ENCODE peak calls at places on chromosome 19, in eight cellular contexts. One of them, this sample, is unnamed.

GRCh38 chr19:44807162-44807561 is 1.7 kb upstream of the BCAM start:
- DNase-seq in neuronal stem cell: no peak
- DNase-seq in heart right ventricle: no peak
- DNase-seq in tibial nerve: no peak
- DNase-seq in caudate nucleus: no peak
- DNase-seq in CD4-positive, alpha-beta memory T cell: no peak
- DNase-seq in brain microvascular endothelial cell: no peak
- DNase-seq in right cardiac atrium: peak; percentile 28
- DNase-seq in this sample: no peak

GRCh38 chr19:43483281-43483680 is 17.9 kb upstream of the LYPD3 start:
- DNase-seq in neuronal stem cell: no peak
- DNase-seq in heart right ventricle: no peak
- DNase-seq in tibial nerve: no peak
- DNase-seq in caudate nucleus: no peak
- DNase-seq in CD4-positive, alpha-beta memory T cell: no peak
- DNase-seq in brain microvascular endothelial cell: no peak
- DNase-seq in right cardiac atrium: no peak
- DNase-seq in this sample: no peak

GRCh38 chr19:36152061-36152885 is at the start of gene COX7A1:
- DNase-seq in neuronal stem cell: no peak
- DNase-seq in heart right ventricle: peak; percentile 87
- DNase-seq in tibial nerve: peak; percentile 53
- DNase-seq in caudate nucleus: no peak
- DNase-seq in CD4-positive, alpha-beta memory T cell: no peak
- DNase-seq in brain microvascular endothelial cell: peak; percentile 38
- DNase-seq in right cardiac atrium: peak; percentile 92
- DNase-seq in this sample: no peak

GRCh38 chr19:12872255-12872654 is 9.0 kb downstream of the DNASE2 start:
- DNase-seq in neuronal stem cell: no peak
- DNase-seq in heart right ventricle: no peak
- DNase-seq in tibial nerve: no peak
- DNase-seq in caudate nucleus: no peak
- DNase-seq in CD4-positive, alpha-beta memory T cell: no peak
- DNase-seq in brain microvascular endothelial cell: no peak
- DNase-seq in right cardiac atrium: no peak
- DNase-seq in this sample: no peak

GRCh38 chr19:18193388-18194207 is 580 bp downstream of the MPV17L2 start:
- DNase-seq in neuronal stem cell: no peak
- DNase-seq in heart right ventricle: no peak
- DNase-seq in tibial nerve: no peak
- DNase-seq in caudate nucleus: no peak
- DNase-seq in CD4-positive, alpha-beta memory T cell: no peak
- DNase-seq in brain microvascular endothelial cell: no peak
- DNase-seq in right cardiac atrium: no peak
- DNase-seq in this sample: no peak

GRCh38 chr19:14385492-14385891 is 4.2 kb downstream of the ADGRE5 start:
- DNase-seq in neuronal stem cell: no peak
- DNase-seq in heart right ventricle: no peak
- DNase-seq in tibial nerve: no peak
- DNase-seq in caudate nucleus: no peak
- DNase-seq in CD4-positive, alpha-beta memory T cell: peak; percentile 45
- DNase-seq in brain microvascular endothelial cell: no peak
- DNase-seq in right cardiac atrium: no peak
- DNase-seq in this sample: no peak

GRCh38 chr19:21109116-21109515 is 27.1 kb downstream of the ZNF714 start:
- DNase-seq in neuronal stem cell: no peak
- DNase-seq in heart right ventricle: no peak
- DNase-seq in tibial nerve: no peak
- DNase-seq in caudate nucleus: no peak
- DNase-seq in CD4-positive, alpha-beta memory T cell: no peak
- DNase-seq in brain microvascular endothelial cell: peak; percentile 60
- DNase-seq in right cardiac atrium: no peak
- DNase-seq in this sample: no peak

GRCh38 chr19:39167461-39168257 is 29.1 kb upstream of the NCCRP1 start:
- DNase-seq in neuronal stem cell: no peak
- DNase-seq in heart right ventricle: no peak
- DNase-seq in tibial nerve: no peak
- DNase-seq in caudate nucleus: no peak
- DNase-seq in CD4-positive, alpha-beta memory T cell: no peak
- DNase-seq in brain microvascular endothelial cell: no peak
- DNase-seq in right cardiac atrium: peak; percentile 18
- DNase-seq in this sample: no peak

GRCh38 chr19:44845286-44845611 is 848 bp upstream of the NECTIN2 start:
- DNase-seq in neuronal stem cell: no peak
- DNase-seq in heart right ventricle: no peak
- DNase-seq in tibial nerve: no peak
- DNase-seq in caudate nucleus: no peak
- DNase-seq in CD4-positive, alpha-beta memory T cell: no peak
- DNase-seq in brain microvascular endothelial cell: no peak
- DNase-seq in right cardiac atrium: peak; percentile 74
- DNase-seq in this sample: no peak

GRCh38 chr19:17073869-17074627 is 1.2 kb downstream of the HAUS8 start:
- DNase-seq in neuronal stem cell: no peak
- DNase-seq in heart right ventricle: no peak
- DNase-seq in tibial nerve: no peak
- DNase-seq in caudate nucleus: no peak
- DNase-seq in CD4-positive, alpha-beta memory T cell: peak; percentile 22
- DNase-seq in brain microvascular endothelial cell: no peak
- DNase-seq in right cardiac atrium: peak; percentile 56
- DNase-seq in this sample: no peak

GRCh38 chr19:46922465-46922864 is 61.7 kb downstream of the ARHGAP35 start:
- DNase-seq in neuronal stem cell: no peak
- DNase-seq in heart right ventricle: no peak
- DNase-seq in tibial nerve: no peak
- DNase-seq in caudate nucleus: no peak
- DNase-seq in CD4-positive, alpha-beta memory T cell: no peak
- DNase-seq in brain microvascular endothelial cell: no peak
- DNase-seq in right cardiac atrium: no peak
- DNase-seq in this sample: no peak

GRCh38 chr19:7743425-7743841 is 3.9 kb downstream of the CD209 start:
- DNase-seq in neuronal stem cell: no peak
- DNase-seq in heart right ventricle: no peak
- DNase-seq in tibial nerve: no peak
- DNase-seq in caudate nucleus: no peak
- DNase-seq in CD4-positive, alpha-beta memory T cell: no peak
- DNase-seq in brain microvascular endothelial cell: no peak
- DNase-seq in right cardiac atrium: no peak
- DNase-seq in this sample: no peak

GRCh38 chr19:7393934-7394508 is 45.3 kb downstream of the ARHGEF18 start:
- DNase-seq in neuronal stem cell: no peak
- DNase-seq in heart right ventricle: no peak
- DNase-seq in tibial nerve: no peak
- DNase-seq in caudate nucleus: no peak
- DNase-seq in CD4-positive, alpha-beta memory T cell: no peak
- DNase-seq in brain microvascular endothelial cell: no peak
- DNase-seq in right cardiac atrium: no peak
- DNase-seq in this sample: no peak

GRCh38 chr19:29685326-29685725 is 20.1 kb downstream of the PLEKHF1 start:
- DNase-seq in neuronal stem cell: no peak
- DNase-seq in heart right ventricle: no peak
- DNase-seq in tibial nerve: no peak
- DNase-seq in caudate nucleus: no peak
- DNase-seq in CD4-positive, alpha-beta memory T cell: no peak
- DNase-seq in brain microvascular endothelial cell: no peak
- DNase-seq in right cardiac atrium: peak; percentile 40
- DNase-seq in this sample: no peak

GRCh38 chr19:31312004-31312403 is 37.2 kb downstream of the TSHZ3 start:
- DNase-seq in neuronal stem cell: no peak
- DNase-seq in heart right ventricle: peak; percentile 34
- DNase-seq in tibial nerve: no peak
- DNase-seq in caudate nucleus: no peak
- DNase-seq in CD4-positive, alpha-beta memory T cell: no peak
- DNase-seq in brain microvascular endothelial cell: peak; percentile 84
- DNase-seq in right cardiac atrium: no peak
- DNase-seq in this sample: no peak

GRCh38 chr19:1104452-1105216 is 840 bp downstream of the GPX4 start:
- DNase-seq in neuronal stem cell: peak; percentile 84
- DNase-seq in heart right ventricle: peak; percentile 78
- DNase-seq in tibial nerve: peak; percentile 67
- DNase-seq in caudate nucleus: peak; percentile 71
- DNase-seq in CD4-positive, alpha-beta memory T cell: peak; percentile 68
- DNase-seq in brain microvascular endothelial cell: no peak
- DNase-seq in right cardiac atrium: peak; percentile 92
- DNase-seq in this sample: peak; percentile 79

GRCh38 chr19:55048446-55048845 is 10.4 kb upstream of the GP6 start:
- DNase-seq in neuronal stem cell: no peak
- DNase-seq in heart right ventricle: no peak
- DNase-seq in tibial nerve: no peak
- DNase-seq in caudate nucleus: no peak
- DNase-seq in CD4-positive, alpha-beta memory T cell: no peak
- DNase-seq in brain microvascular endothelial cell: no peak
- DNase-seq in right cardiac atrium: no peak
- DNase-seq in this sample: no peak

GRCh38 chr19:18832331-18833140 is 777 bp downstream of the UPF1 start:
- DNase-seq in neuronal stem cell: peak; percentile 30
- DNase-seq in heart right ventricle: no peak
- DNase-seq in tibial nerve: no peak
- DNase-seq in caudate nucleus: no peak
- DNase-seq in CD4-positive, alpha-beta memory T cell: no peak
- DNase-seq in brain microvascular endothelial cell: peak; percentile 18
- DNase-seq in right cardiac atrium: peak; percentile 72
- DNase-seq in this sample: no peak

GRCh38 chr19:35641515-35642151 is at the start of gene ETV2:
- DNase-seq in neuronal stem cell: no peak
- DNase-seq in heart right ventricle: peak; percentile 55
- DNase-seq in tibial nerve: no peak
- DNase-seq in caudate nucleus: no peak
- DNase-seq in CD4-positive, alpha-beta memory T cell: no peak
- DNase-seq in brain microvascular endothelial cell: peak; percentile 40
- DNase-seq in right cardiac atrium: peak; percentile 76
- DNase-seq in this sample: no peak

GRCh38 chr19:4449022-4449825 is 8.4 kb downstream of the UBXN6 start:
- DNase-seq in neuronal stem cell: no peak
- DNase-seq in heart right ventricle: peak; percentile 80
- DNase-seq in tibial nerve: no peak
- DNase-seq in caudate nucleus: peak; percentile 71
- DNase-seq in CD4-positive, alpha-beta memory T cell: no peak
- DNase-seq in brain microvascular endothelial cell: no peak
- DNase-seq in right cardiac atrium: peak; percentile 86
- DNase-seq in this sample: no peak

GRCh38 chr19:30670011-30670329 is 297.8 kb downstream of the ZNF536 start:
- DNase-seq in neuronal stem cell: no peak
- DNase-seq in heart right ventricle: no peak
- DNase-seq in tibial nerve: no peak
- DNase-seq in caudate nucleus: no peak
- DNase-seq in CD4-positive, alpha-beta memory T cell: no peak
- DNase-seq in brain microvascular endothelial cell: no peak
- DNase-seq in right cardiac atrium: peak; percentile 48
- DNase-seq in this sample: no peak

GRCh38 chr19:44677019-44677809 is 5.9 kb downstream of the CEACAM19 start:
- DNase-seq in neuronal stem cell: no peak
- DNase-seq in heart right ventricle: no peak
- DNase-seq in tibial nerve: no peak
- DNase-seq in caudate nucleus: no peak
- DNase-seq in CD4-positive, alpha-beta memory T cell: no peak
- DNase-seq in brain microvascular endothelial cell: peak; percentile 77
- DNase-seq in right cardiac atrium: no peak
- DNase-seq in this sample: no peak

GRCh38 chr19:2210206-2210605 is 25.9 kb downstream of the PLEKHJ1 start:
- DNase-seq in neuronal stem cell: no peak
- DNase-seq in heart right ventricle: no peak
- DNase-seq in tibial nerve: no peak
- DNase-seq in caudate nucleus: no peak
- DNase-seq in CD4-positive, alpha-beta memory T cell: no peak
- DNase-seq in brain microvascular endothelial cell: no peak
- DNase-seq in right cardiac atrium: no peak
- DNase-seq in this sample: no peak

GRCh38 chr19:6219147-6219525 is 60.6 kb downstream of the MLLT1 start:
- DNase-seq in neuronal stem cell: no peak
- DNase-seq in heart right ventricle: no peak
- DNase-seq in tibial nerve: no peak
- DNase-seq in caudate nucleus: no peak
- DNase-seq in CD4-positive, alpha-beta memory T cell: no peak
- DNase-seq in brain microvascular endothelial cell: no peak
- DNase-seq in right cardiac atrium: peak; percentile 39
- DNase-seq in this sample: no peak
- H3K27ac ChIP-seq in neuronal stem cell: no peak overlapping the region
- H3K27ac ChIP-seq in heart right ventricle: no peak overlapping the region
- H3K27ac ChIP-seq in tibial nerve: peak overlapping the region; percentile 71
- H3K27ac ChIP-seq in caudate nucleus: peak overlapping the region; percentile 11
- H3K27ac ChIP-seq in CD4-positive, alpha-beta memory T cell: no peak overlapping the region
- H3K27ac ChIP-seq in brain microvascular endothelial cell: no peak overlapping the region
- H3K27ac ChIP-seq in right cardiac atrium: no peak overlapping the region
- H3K27ac ChIP-seq in this sample: no peak overlapping the region

DNA sequence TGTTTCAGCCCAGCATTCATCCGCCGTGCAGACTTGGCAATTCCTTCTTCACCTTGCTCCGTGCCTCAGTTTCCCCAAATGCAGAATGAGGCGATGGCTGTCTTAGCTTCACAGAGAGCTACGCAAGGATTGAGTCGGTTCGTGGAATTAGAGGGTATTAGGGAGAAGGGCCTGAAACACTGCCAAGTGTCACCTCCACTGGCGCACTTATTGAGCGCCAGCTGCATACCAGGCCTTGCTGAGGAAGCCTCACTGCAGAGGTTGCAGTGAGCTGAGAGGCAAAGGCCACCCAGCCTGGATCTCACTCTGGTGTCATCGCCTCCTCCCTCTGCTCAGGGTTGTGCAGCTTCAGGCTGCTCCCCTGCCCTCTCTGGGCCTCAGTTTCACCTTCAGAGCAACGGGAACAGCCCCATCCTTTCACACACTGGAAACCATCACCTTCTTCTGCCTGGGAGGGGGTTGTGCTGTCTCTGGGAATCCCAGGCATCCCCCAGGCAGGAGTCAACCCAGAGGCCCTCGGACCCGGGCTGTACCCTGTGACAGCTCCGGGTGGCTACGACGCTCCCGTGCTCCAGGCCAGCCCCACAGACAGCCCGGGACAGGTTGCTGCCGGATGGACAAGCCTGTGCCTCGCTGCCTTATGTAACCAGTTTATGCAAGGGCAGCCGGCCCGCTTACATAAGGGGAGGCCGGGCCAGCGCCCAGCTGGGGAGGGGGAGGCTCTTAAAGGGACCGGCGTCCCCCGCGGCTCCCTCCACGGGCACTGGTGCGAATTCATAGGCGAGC is 31.9 kb downstream of the NFIC start:
- DNase-seq in neuronal stem cell: no peak
- DNase-seq in heart right ventricle: peak; percentile 82
- DNase-seq in tibial nerve: peak; percentile 78
- DNase-seq in caudate nucleus: peak; percentile 79
- DNase-seq in CD4-positive, alpha-beta memory T cell: no peak
- DNase-seq in brain microvascular endothelial cell: no peak
- DNase-seq in right cardiac atrium: peak; percentile 95
- DNase-seq in this sample: peak; percentile 81
- H3K27ac ChIP-seq in neuronal stem cell: no peak overlapping the region
- H3K27ac ChIP-seq in heart right ventricle: peak overlapping the region; percentile 76
- H3K27ac ChIP-seq in tibial nerve: peak overlapping the region; percentile 100
- H3K27ac ChIP-seq in caudate nucleus: peak overlapping the region; percentile 97
- H3K27ac ChIP-seq in CD4-positive, alpha-beta memory T cell: no peak overlapping the region
- H3K27ac ChIP-seq in brain microvascular endothelial cell: no peak overlapping the region
- H3K27ac ChIP-seq in right cardiac atrium: peak overlapping the region; percentile 78
- H3K27ac ChIP-seq in this sample: peak overlapping the region; percentile 97

GRCh38 chr19:41322451-41322850 is 12.5 kb downstream of the CCDC97 start:
- DNase-seq in neuronal stem cell: no peak
- DNase-seq in heart right ventricle: no peak
- DNase-seq in tibial nerve: no peak
- DNase-seq in caudate nucleus: no peak
- DNase-seq in CD4-positive, alpha-beta memory T cell: no peak
- DNase-seq in brain microvascular endothelial cell: no peak
- DNase-seq in right cardiac atrium: peak; percentile 44
- DNase-seq in this sample: no peak
- H3K27ac ChIP-seq in neuronal stem cell: no peak overlapping the region
- H3K27ac ChIP-seq in heart right ventricle: peak overlapping the region; percentile 87
- H3K27ac ChIP-seq in tibial nerve: peak overlapping the region; percentile 93
- H3K27ac ChIP-seq in caudate nucleus: peak overlapping the region; percentile 1
- H3K27ac ChIP-seq in CD4-positive, alpha-beta memory T cell: no peak overlapping the region
- H3K27ac ChIP-seq in brain microvascular endothelial cell: peak overlapping the region; percentile 98
- H3K27ac ChIP-seq in right cardiac atrium: peak overlapping the region; percentile 80
- H3K27ac ChIP-seq in this sample: no peak overlapping the region

GRCh38 chr19:42246143-42246868 is 3.9 kb upstream of the GSK3A start:
- DNase-seq in neuronal stem cell: no peak
- DNase-seq in heart right ventricle: peak; percentile 82
- DNase-seq in tibial nerve: peak; percentile 50
- DNase-seq in caudate nucleus: peak; percentile 76
- DNase-seq in CD4-positive, alpha-beta memory T cell: no peak
- DNase-seq in brain microvascular endothelial cell: peak; percentile 77
- DNase-seq in right cardiac atrium: peak; percentile 88
- DNase-seq in this sample: peak; percentile 72
- H3K27ac ChIP-seq in neuronal stem cell: no peak overlapping the region
- H3K27ac ChIP-seq in heart right ventricle: peak overlapping the region; percentile 16
- H3K27ac ChIP-seq in tibial nerve: peak overlapping the region; percentile 100
- H3K27ac ChIP-seq in caudate nucleus: peak overlapping the region; percentile 91
- H3K27ac ChIP-seq in CD4-positive, alpha-beta memory T cell: no peak overlapping the region
- H3K27ac ChIP-seq in brain microvascular endothelial cell: no peak overlapping the region
- H3K27ac ChIP-seq in right cardiac atrium: peak overlapping the region; percentile 25
- H3K27ac ChIP-seq in this sample: peak overlapping the region; percentile 84

This sample was measured in substantia nigra.